ENCODE peak calls at places on chromosomes 7 and 10, in nine cellular contexts. One of them, this sample, is unnamed.
A peak's percentile ranks its signal among the peaks of the same experiment; 100 is the strongest.

GRCh38 chr10:112815238-112816032 is 134.6 kb upstream of the TCF7L2 start:
- DNase-seq in sigmoid colon: no peak
- DNase-seq in A673: no peak
- DNase-seq in CD4-positive, alpha-beta memory T cell: no peak
- DNase-seq in left lung: no peak
- DNase-seq in trophoblast cell: peak; percentile 88
- DNase-seq in IMR-90: peak; percentile 67
- DNase-seq in pancreas: no peak
- DNase-seq in kidney: peak; percentile 21
- DNase-seq in this sample: no peak

GRCh38 chr7:37831214-37831613 is 17.2 kb upstream of the NME8 start:
- DNase-seq in pancreas: no peak
- DNase-seq in IMR-90: no peak
- DNase-seq in left lung: no peak
- DNase-seq in CD4-positive, alpha-beta memory T cell: no peak
- DNase-seq in A673: no peak
- DNase-seq in trophoblast cell: no peak
- DNase-seq in sigmoid colon: no peak
- DNase-seq in kidney: no peak
- DNase-seq in this sample: no peak

GRCh38 chr10:133349160-133349568 is 2.0 kb downstream of the PRAP1 start:
- DNase-seq in kidney: no peak
- DNase-seq in left lung: no peak
- DNase-seq in A673: no peak
- DNase-seq in pancreas: no peak
- DNase-seq in IMR-90: no peak
- DNase-seq in trophoblast cell: no peak
- DNase-seq in CD4-positive, alpha-beta memory T cell: no peak
- DNase-seq in sigmoid colon: no peak
- DNase-seq in this sample: no peak

GRCh38 chr10:17216217-17216900 is 11.7 kb upstream of the VIM start:
- DNase-seq in IMR-90: peak; percentile 98
- DNase-seq in A673: peak; percentile 94
- DNase-seq in trophoblast cell: peak; percentile 58
- DNase-seq in kidney: no peak
- DNase-seq in left lung: peak; percentile 66
- DNase-seq in sigmoid colon: no peak
- DNase-seq in CD4-positive, alpha-beta memory T cell: no peak
- DNase-seq in pancreas: no peak
- DNase-seq in this sample: no peak

GRCh38 chr7:18352339-18353255 is 143.0 kb upstream of the HDAC9 start:
- DNase-seq in pancreas: no peak
- DNase-seq in kidney: no peak
- DNase-seq in A673: peak; percentile 83
- DNase-seq in trophoblast cell: peak; percentile 67
- DNase-seq in CD4-positive, alpha-beta memory T cell: no peak
- DNase-seq in sigmoid colon: no peak
- DNase-seq in left lung: peak; percentile 14
- DNase-seq in IMR-90: peak; percentile 81
- DNase-seq in this sample: no peak

GRCh38 chr7:84529480-84530205 is 335.1 kb upstream of the SEMA3A start:
- DNase-seq in sigmoid colon: no peak
- DNase-seq in A673: no peak
- DNase-seq in left lung: no peak
- DNase-seq in IMR-90: peak; percentile 83
- DNase-seq in CD4-positive, alpha-beta memory T cell: no peak
- DNase-seq in trophoblast cell: peak; percentile 85
- DNase-seq in pancreas: no peak
- DNase-seq in kidney: no peak
- DNase-seq in this sample: no peak

GRCh38 chr7:72924417-72924747 is 513 bp upstream of the POM121 start:
- DNase-seq in pancreas: no peak
- DNase-seq in A673: no peak
- DNase-seq in IMR-90: no peak
- DNase-seq in trophoblast cell: no peak
- DNase-seq in left lung: no peak
- DNase-seq in sigmoid colon: no peak
- DNase-seq in CD4-positive, alpha-beta memory T cell: no peak
- DNase-seq in kidney: no peak
- DNase-seq in this sample: no peak

GRCh38 chr7:66804001-66804400 is 63.5 kb downstream of the RABGEF1 start:
- DNase-seq in sigmoid colon: no peak
- DNase-seq in CD4-positive, alpha-beta memory T cell: no peak
- DNase-seq in kidney: no peak
- DNase-seq in pancreas: no peak
- DNase-seq in IMR-90: no peak
- DNase-seq in A673: no peak
- DNase-seq in trophoblast cell: no peak
- DNase-seq in left lung: no peak
- DNase-seq in this sample: no peak

GRCh38 chr7:31955641-31956040 is 114.6 kb downstream of the PDE1C start:
- DNase-seq in CD4-positive, alpha-beta memory T cell: no peak
- DNase-seq in kidney: no peak
- DNase-seq in pancreas: no peak
- DNase-seq in A673: no peak
- DNase-seq in trophoblast cell: no peak
- DNase-seq in IMR-90: no peak
- DNase-seq in left lung: no peak
- DNase-seq in sigmoid colon: no peak
- DNase-seq in this sample: no peak

GRCh38 chr10:108574233-108574632 is 1349.1 kb downstream of the XPNPEP1 start:
- DNase-seq in IMR-90: no peak
- DNase-seq in pancreas: no peak
- DNase-seq in left lung: no peak
- DNase-seq in kidney: no peak
- DNase-seq in sigmoid colon: no peak
- DNase-seq in A673: no peak
- DNase-seq in trophoblast cell: no peak
- DNase-seq in CD4-positive, alpha-beta memory T cell: no peak
- DNase-seq in this sample: no peak

GRCh38 chr7:134826105-134826504 is 46.7 kb downstream of the CALD1 start:
- DNase-seq in CD4-positive, alpha-beta memory T cell: no peak
- DNase-seq in A673: no peak
- DNase-seq in pancreas: no peak
- DNase-seq in IMR-90: peak; percentile 91
- DNase-seq in sigmoid colon: no peak
- DNase-seq in kidney: no peak
- DNase-seq in trophoblast cell: no peak
- DNase-seq in left lung: no peak
- DNase-seq in this sample: no peak

GRCh38 chr7:714251-714671 is 12.2 kb upstream of the DNAAF5 start:
- DNase-seq in left lung: no peak
- DNase-seq in trophoblast cell: no peak
- DNase-seq in A673: no peak
- DNase-seq in kidney: peak; percentile 46
- DNase-seq in sigmoid colon: peak; percentile 53
- DNase-seq in CD4-positive, alpha-beta memory T cell: no peak
- DNase-seq in IMR-90: no peak
- DNase-seq in pancreas: no peak
- DNase-seq in this sample: no peak

GRCh38 chr7:128045766-128046165 is 14.5 kb upstream of the LRRC4 start:
- DNase-seq in IMR-90: peak; percentile 53
- DNase-seq in pancreas: no peak
- DNase-seq in CD4-positive, alpha-beta memory T cell: no peak
- DNase-seq in trophoblast cell: no peak
- DNase-seq in sigmoid colon: no peak
- DNase-seq in A673: no peak
- DNase-seq in left lung: no peak
- DNase-seq in kidney: no peak
- DNase-seq in this sample: no peak

GRCh38 chr7:151511946-151512345 is 7.7 kb downstream of the RHEB start:
- DNase-seq in A673: no peak
- DNase-seq in trophoblast cell: peak; percentile 25
- DNase-seq in pancreas: no peak
- DNase-seq in sigmoid colon: no peak
- DNase-seq in left lung: no peak
- DNase-seq in IMR-90: peak; percentile 28
- DNase-seq in CD4-positive, alpha-beta memory T cell: no peak
- DNase-seq in kidney: no peak
- DNase-seq in this sample: no peak

GRCh38 chr7:94656925-94657731 is 1.2 kb upstream of the SGCE start:
- DNase-seq in pancreas: no peak
- DNase-seq in CD4-positive, alpha-beta memory T cell: peak; percentile 47
- DNase-seq in sigmoid colon: no peak
- DNase-seq in left lung: peak; percentile 37
- DNase-seq in A673: peak; percentile 59
- DNase-seq in trophoblast cell: peak; percentile 48
- DNase-seq in IMR-90: peak; percentile 40
- DNase-seq in kidney: peak; percentile 48
- DNase-seq in this sample: peak; percentile 53

GRCh38 chr10:106043833-106044232 is 1120.7 kb downstream of the SORCS1 start:
- DNase-seq in kidney: no peak
- DNase-seq in pancreas: no peak
- DNase-seq in trophoblast cell: no peak
- DNase-seq in sigmoid colon: no peak
- DNase-seq in left lung: no peak
- DNase-seq in A673: no peak
- DNase-seq in CD4-positive, alpha-beta memory T cell: no peak
- DNase-seq in IMR-90: peak; percentile 2
- DNase-seq in this sample: no peak

GRCh38 chr10:73886625-73887024 is 12.3 kb upstream of the CAMK2G start:
- DNase-seq in pancreas: no peak
- DNase-seq in kidney: no peak
- DNase-seq in CD4-positive, alpha-beta memory T cell: no peak
- DNase-seq in trophoblast cell: peak; percentile 22
- DNase-seq in IMR-90: no peak
- DNase-seq in A673: peak; percentile 22
- DNase-seq in sigmoid colon: no peak
- DNase-seq in left lung: no peak
- DNase-seq in this sample: no peak

GRCh38 chr7:101631224-101631714 is 2.2 kb upstream of the MYL10 start:
- DNase-seq in trophoblast cell: peak; percentile 44
- DNase-seq in A673: no peak
- DNase-seq in kidney: peak; percentile 72
- DNase-seq in CD4-positive, alpha-beta memory T cell: no peak
- DNase-seq in left lung: no peak
- DNase-seq in IMR-90: no peak
- DNase-seq in sigmoid colon: no peak
- DNase-seq in pancreas: no peak
- DNase-seq in this sample: no peak

GRCh38 chr7:41599760-41600159 is 103.1 kb downstream of the INHBA start:
- DNase-seq in sigmoid colon: no peak
- DNase-seq in pancreas: no peak
- DNase-seq in left lung: no peak
- DNase-seq in IMR-90: no peak
- DNase-seq in kidney: no peak
- DNase-seq in A673: peak; percentile 10
- DNase-seq in CD4-positive, alpha-beta memory T cell: no peak
- DNase-seq in trophoblast cell: no peak
- DNase-seq in this sample: no peak

GRCh38 chr10:126518186-126519080 is 130.2 kb upstream of the ADAM12 start:
- DNase-seq in left lung: no peak
- DNase-seq in A673: no peak
- DNase-seq in kidney: no peak
- DNase-seq in pancreas: no peak
- DNase-seq in CD4-positive, alpha-beta memory T cell: no peak
- DNase-seq in sigmoid colon: no peak
- DNase-seq in trophoblast cell: peak; percentile 75
- DNase-seq in IMR-90: no peak
- DNase-seq in this sample: no peak

GRCh38 chr10:133260895-133261725 is 15.6 kb downstream of the ADAM8 start:
- DNase-seq in A673: peak; percentile 59
- DNase-seq in pancreas: peak; percentile 71
- DNase-seq in sigmoid colon: peak; percentile 82
- DNase-seq in IMR-90: no peak
- DNase-seq in left lung: peak; percentile 91
- DNase-seq in CD4-positive, alpha-beta memory T cell: peak; percentile 65
- DNase-seq in trophoblast cell: peak; percentile 36
- DNase-seq in kidney: peak; percentile 91
- DNase-seq in this sample: peak; percentile 79

GRCh38 chr7:95672434-95672833 is 76.1 kb upstream of the PDK4 start:
- DNase-seq in CD4-positive, alpha-beta memory T cell: no peak
- DNase-seq in kidney: no peak
- DNase-seq in left lung: no peak
- DNase-seq in A673: no peak
- DNase-seq in IMR-90: no peak
- DNase-seq in pancreas: no peak
- DNase-seq in sigmoid colon: no peak
- DNase-seq in trophoblast cell: no peak
- DNase-seq in this sample: no peak

GRCh38 chr7:141012696-141013344 is 1.9 kb downstream of the MRPS33 start:
- DNase-seq in sigmoid colon: no peak
- DNase-seq in pancreas: no peak
- DNase-seq in trophoblast cell: no peak
- DNase-seq in IMR-90: peak; percentile 63
- DNase-seq in left lung: no peak
- DNase-seq in kidney: no peak
- DNase-seq in CD4-positive, alpha-beta memory T cell: no peak
- DNase-seq in A673: no peak
- DNase-seq in this sample: no peak

GRCh38 chr7:98877146-98877545 is 1.2 kb upstream of the TRRAP start:
- DNase-seq in pancreas: no peak
- DNase-seq in A673: no peak
- DNase-seq in left lung: no peak
- DNase-seq in IMR-90: no peak
- DNase-seq in kidney: no peak
- DNase-seq in CD4-positive, alpha-beta memory T cell: no peak
- DNase-seq in trophoblast cell: no peak
- DNase-seq in sigmoid colon: no peak
- DNase-seq in this sample: no peak
- H3K4me3 ChIP-seq in pancreas: no peak overlapping the region
- H3K4me3 ChIP-seq in A673: no peak overlapping the region
- H3K4me3 ChIP-seq in left lung: no peak overlapping the region
- H3K4me3 ChIP-seq in IMR-90: no peak overlapping the region
- H3K4me3 ChIP-seq in kidney: no peak overlapping the region
- H3K4me3 ChIP-seq in CD4-positive, alpha-beta memory T cell: no peak overlapping the region
- H3K4me3 ChIP-seq in trophoblast cell: no peak overlapping the region
- H3K4me3 ChIP-seq in sigmoid colon: no peak overlapping the region
- H3K4me3 ChIP-seq in this sample: no peak overlapping the region

GRCh38 chr7:2309889-2310331 is 4.3 kb downstream of the SNX8 start:
- DNase-seq in CD4-positive, alpha-beta memory T cell: no peak
- DNase-seq in pancreas: no peak
- DNase-seq in kidney: peak; percentile 44
- DNase-seq in trophoblast cell: peak; percentile 93
- DNase-seq in A673: no peak
- DNase-seq in sigmoid colon: no peak
- DNase-seq in left lung: peak; percentile 24
- DNase-seq in IMR-90: peak; percentile 89
- DNase-seq in this sample: no peak
- H3K4me1 ChIP-seq in CD4-positive, alpha-beta memory T cell: peaks cover 8% of the 10 kb centered on the region
- H3K4me1 ChIP-seq in pancreas: peaks cover 4% of the 10 kb centered on the region
- H3K4me1 ChIP-seq in kidney: no peaks in the 10 kb centered on the region
- H3K4me1 ChIP-seq in trophoblast cell: peaks cover 10% of the 10 kb centered on the region
- H3K4me1 ChIP-seq in A673: no peaks in the 10 kb centered on the region
- H3K4me1 ChIP-seq in sigmoid colon: peaks cover 12% of the 10 kb centered on the region
- H3K4me1 ChIP-seq in left lung: peaks cover 11% of the 10 kb centered on the region
- H3K4me1 ChIP-seq in IMR-90: peaks cover 4% of the 10 kb centered on the region
- H3K4me1 ChIP-seq in this sample: peaks cover 10% of the 10 kb centered on the region

GRCh38 chr10:33252324-33252723 is 82.1 kb downstream of the NRP1 start:
- DNase-seq in sigmoid colon: no peak
- DNase-seq in pancreas: no peak
- DNase-seq in trophoblast cell: no peak
- DNase-seq in CD4-positive, alpha-beta memory T cell: no peak
- DNase-seq in left lung: no peak
- DNase-seq in kidney: no peak
- DNase-seq in IMR-90: no peak
- DNase-seq in A673: no peak
- DNase-seq in this sample: no peak
- H3K27ac ChIP-seq in sigmoid colon: no peak overlapping the region
- H3K27ac ChIP-seq in pancreas: no peak overlapping the region
- H3K27ac ChIP-seq in trophoblast cell: no peak overlapping the region
- H3K27ac ChIP-seq in CD4-positive, alpha-beta memory T cell: no peak overlapping the region
- H3K27ac ChIP-seq in left lung: peak overlapping the region; percentile 14
- H3K27ac ChIP-seq in kidney: no peak overlapping the region
- H3K27ac ChIP-seq in IMR-90: peak overlapping the region; percentile 76
- H3K27ac ChIP-seq in A673: no peak overlapping the region
- H3K27ac ChIP-seq in this sample: no peak overlapping the region

GRCh38 chr7:154929006-154929726 is 73.8 kb downstream of the PAXIP1 start:
- DNase-seq in CD4-positive, alpha-beta memory T cell: no peak
- DNase-seq in pancreas: no peak
- DNase-seq in sigmoid colon: no peak
- DNase-seq in left lung: no peak
- DNase-seq in A673: peak; percentile 28
- DNase-seq in trophoblast cell: no peak
- DNase-seq in IMR-90: no peak
- DNase-seq in kidney: no peak
- DNase-seq in this sample: no peak
- H3K4me3 ChIP-seq in CD4-positive, alpha-beta memory T cell: peak overlapping the region; percentile 74
- H3K4me3 ChIP-seq in pancreas: peak overlapping the region; percentile 19
- H3K4me3 ChIP-seq in sigmoid colon: peak overlapping the region; percentile 57
- H3K4me3 ChIP-seq in left lung: peak overlapping the region; percentile 61
- H3K4me3 ChIP-seq in A673: peak overlapping the region; percentile 63
- H3K4me3 ChIP-seq in trophoblast cell: no peak overlapping the region
- H3K4me3 ChIP-seq in IMR-90: peak overlapping the region; percentile 60
- H3K4me3 ChIP-seq in kidney: peak overlapping the region; percentile 90
- H3K4me3 ChIP-seq in this sample: peak overlapping the region; percentile 56